ENCODE peak calls at places on chromosomes 5 and 9, in four cellular contexts. T, A, C and Q are unnamed samples.
A peak's percentile ranks its signal among the peaks of the same experiment; 100 is the strongest.

GRCh38 chr5:137487600-137487999 is 11.5 kb downstream of the SPOCK1 start:
- DNase-seq in C (peak; percentile 52), A (no peak), T (no peak), Q (no peak)

GRCh38 chr9:89759563-89759962 is 154.8 kb downstream of the GADD45G start:
- DNase-seq in A (no peak), C (no peak), T (no peak), Q (no peak)

GRCh38 chr5:144566747-144567415 is 396.2 kb downstream of the KCTD16 start:
- DNase-seq in C (no peak), A (no peak), T (no peak), Q (no peak)

GRCh38 chr5:179227196-179227577 is 118.1 kb downstream of the ADAMTS2 start:
- DNase-seq in T (peak; percentile 35), A (no peak), C (no peak), Q (no peak)

GRCh38 chr5:169548315-169548714 is 35.3 kb upstream of the SPDL1 start:
- DNase-seq in A (peak; percentile 48), C (peak; percentile 18), T (no peak), Q (no peak)

GRCh38 chr5:28714887-28715286 is 1676.5 kb upstream of the CDH9 start:
- DNase-seq in C (no peak), A (no peak), T (no peak), Q (no peak)

GRCh38 chr5:118733394-118733793 is 255.0 kb downstream of the DTWD2 start:
- DNase-seq in T (no peak), C (no peak), A (no peak), Q (no peak)

GRCh38 chr9:4563105-4563504 is 72.8 kb downstream of the SLC1A1 start:
- DNase-seq in A (no peak), T (no peak), C (no peak), Q (no peak)

GRCh38 chr9:109143881-109144562 is 23.0 kb downstream of the FRRS1L start:
- DNase-seq in T (no peak), C (no peak), A (peak; percentile 64), Q (no peak)

DNA sequence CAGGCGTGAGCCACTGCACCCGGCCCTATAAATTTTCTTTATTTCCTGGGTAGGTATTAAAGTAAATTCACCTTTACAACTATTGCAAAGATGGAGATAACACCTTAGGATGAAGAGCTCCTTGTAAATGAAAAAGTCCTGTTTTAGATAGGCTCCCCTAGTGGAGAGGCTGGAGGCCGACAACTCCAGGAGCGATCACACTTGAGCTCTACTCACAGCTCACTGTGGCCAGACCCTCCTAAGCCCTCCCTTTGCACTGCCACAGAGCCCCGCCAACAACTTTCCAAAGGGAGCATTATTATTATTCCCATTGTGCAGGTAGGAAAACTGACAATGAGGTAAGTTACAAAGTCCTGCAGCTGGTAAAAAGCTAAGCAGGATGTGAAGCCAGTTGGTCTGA is 139.1 kb upstream of the ERCC6L2 start:
- DNase-seq in C (no peak), A (peak; percentile 16), T (no peak), Q (peak; percentile 20)
- TF ChIP-seq CTCF in C (peak; percentile 40), A (peak; percentile 13), T (peak; percentile 33), Q (peak; percentile 66)

DNA sequence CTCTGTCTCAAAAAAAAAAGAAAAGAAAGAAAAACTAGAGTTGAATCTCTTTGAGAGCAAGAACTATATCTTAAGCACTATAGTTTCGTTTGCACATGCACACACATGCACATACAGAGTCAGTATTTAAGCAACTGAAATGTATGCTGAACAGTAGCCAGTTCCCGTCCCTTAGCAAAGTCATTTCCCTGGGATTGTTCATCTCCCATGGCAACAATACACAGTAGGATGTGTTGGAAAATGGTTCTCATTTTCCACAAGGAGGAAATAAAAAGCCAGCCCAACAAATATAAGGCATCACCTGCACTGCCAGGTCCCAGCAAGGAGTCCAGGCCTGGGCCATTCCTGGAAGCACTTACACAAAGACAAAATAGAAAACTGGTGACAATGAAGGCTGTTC is 4.2 kb upstream of the ZNF346 start:
- DNase-seq in C (no peak), A (no peak), T (no peak), Q (no peak)
- TF ChIP-seq CTCF in C (no peak), A (no peak), T (no peak), Q (no peak)

DNA sequence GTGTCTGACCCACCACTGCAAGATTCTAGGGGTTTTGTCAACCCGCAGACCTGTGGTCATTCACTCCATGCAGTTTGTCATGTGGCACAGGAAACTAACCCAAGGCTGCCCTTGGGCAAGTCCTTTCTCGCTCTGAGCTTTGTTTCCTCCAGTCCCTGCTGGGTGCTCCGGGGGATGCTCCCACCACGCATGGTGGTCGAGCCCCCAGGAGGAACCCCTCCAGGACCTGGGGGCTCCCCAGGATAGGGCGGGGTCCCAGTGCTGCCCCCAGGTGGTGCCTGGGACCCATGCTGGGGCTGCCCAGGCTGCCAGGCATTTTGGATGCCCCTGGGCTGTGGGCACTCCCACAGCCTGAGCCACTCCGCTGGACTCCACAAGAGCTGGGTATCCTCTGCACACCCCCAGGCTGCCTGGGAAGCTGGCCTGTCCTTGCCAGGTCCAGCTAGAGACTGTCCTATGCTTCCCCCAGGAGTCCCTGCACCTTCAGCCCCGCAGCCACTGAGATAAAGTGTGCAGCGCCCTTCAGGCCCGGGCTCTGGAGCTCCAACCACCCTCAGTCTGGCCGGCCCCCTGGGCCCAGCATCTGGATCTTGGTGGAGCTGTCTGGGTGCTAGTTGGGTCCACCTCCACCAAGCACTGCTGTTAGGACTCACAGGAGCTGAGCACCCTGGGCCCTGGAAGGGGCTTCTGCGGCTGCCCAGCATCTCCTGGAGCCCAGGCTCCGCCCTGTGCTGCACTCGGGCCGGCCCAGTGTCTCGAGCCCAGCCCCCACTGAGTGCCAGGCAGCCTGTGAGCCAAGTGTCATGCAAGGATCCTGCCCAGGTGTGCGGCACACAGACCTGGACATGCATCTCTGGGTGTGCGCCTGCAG is 104.3 kb downstream of the PHF2 start:
- DNase-seq in C (no peak), A (no peak), T (peak; percentile 41), Q (peak; percentile 5)
- TF ChIP-seq CTCF in C (peak; percentile 24), A (no peak), T (no peak), Q (peak; percentile 11)

GRCh38 chr9:36137392-36138004 is 965 bp downstream of the GLIPR2 start:
- DNase-seq in C (no peak), T (no peak), A (no peak), Q (no peak)

GRCh38 chr9:36134761-36135505 is 1.6 kb upstream of the GLIPR2 start:
- DNase-seq in C (no peak), A (no peak), T (peak; percentile 12), Q (no peak)

GRCh38 chr9:36136894-36137391 is 410 bp downstream of the GLIPR2 start:
- DNase-seq in T (no peak), A (no peak), C (no peak), Q (no peak)

GRCh38 chr9:36135791-36136276 is 699 bp upstream of the GLIPR2 start:
- DNase-seq in A (no peak), C (no peak), T (peak; percentile 48), Q (no peak)

DNA sequence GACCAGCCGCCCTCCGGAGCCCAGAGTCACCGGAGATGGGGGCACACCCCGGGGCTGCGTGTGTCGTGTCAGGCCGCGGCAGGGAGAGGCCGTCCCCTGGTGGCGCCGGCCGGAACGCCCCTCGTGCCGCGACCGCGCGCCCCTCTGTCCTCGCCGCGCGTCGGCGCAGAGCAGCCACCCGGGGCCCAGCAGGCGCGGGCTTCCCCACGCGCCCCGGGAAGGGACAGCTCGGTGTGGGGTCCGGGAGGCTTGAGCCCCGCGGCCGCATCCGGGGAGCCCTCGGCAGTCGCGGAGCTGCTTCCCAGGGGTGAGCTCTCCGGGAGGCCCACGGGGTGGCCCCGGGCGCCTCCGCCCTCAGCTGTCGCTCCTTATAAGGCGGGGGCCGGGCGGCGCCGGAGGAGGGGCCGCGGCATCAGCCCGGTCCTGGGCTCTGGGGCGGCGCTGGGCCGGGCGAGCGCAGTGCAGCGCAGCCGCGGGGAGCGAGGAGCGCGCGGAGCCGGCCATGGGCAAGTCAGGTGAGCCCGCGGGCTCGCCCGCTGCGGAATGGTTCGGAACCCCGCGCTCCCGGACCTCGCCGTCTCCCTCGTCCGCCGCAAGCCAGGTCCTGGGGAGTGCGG is at the start of gene GLIPR2:
- DNase-seq in T (peak; percentile 86), C (no peak), A (peak; percentile 77), Q (peak; percentile 47)
- TF ChIP-seq CTCF in T (peak; percentile 26), C (no peak), A (no peak), Q (no peak)

DNA sequence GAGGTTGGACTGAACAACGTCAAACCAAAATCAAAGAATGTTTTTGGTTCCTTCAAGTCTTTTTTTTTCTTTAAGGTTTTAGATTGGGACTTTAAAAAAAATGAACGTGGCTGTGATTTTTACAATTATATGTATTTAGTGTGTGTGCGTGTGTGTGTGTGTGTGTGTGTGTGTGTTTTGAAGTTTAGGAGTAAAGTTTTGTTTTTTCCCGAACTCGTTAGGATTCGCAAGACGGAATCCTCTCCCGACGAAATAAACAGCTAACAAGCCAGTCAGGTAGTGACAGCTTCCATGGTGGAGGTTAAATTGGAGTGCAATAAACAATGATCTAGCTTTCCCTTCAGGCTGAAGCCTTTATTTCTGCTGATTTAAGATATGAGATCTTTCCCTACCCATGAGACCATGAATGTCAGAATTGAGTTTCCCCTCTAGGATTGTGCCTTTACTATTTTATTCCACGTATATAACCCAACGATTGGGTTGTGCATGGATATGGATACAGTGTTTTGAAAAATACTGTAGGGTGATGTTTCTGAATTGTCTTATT is 1.2 kb downstream of the KIAA1958 start:
- DNase-seq in T (no peak), C (no peak), A (no peak), Q (no peak)
- TF ChIP-seq CTCF in T (no peak), C (no peak), A (no peak), Q (no peak)

GRCh38 chr9:82911997-82912396 is 150.9 kb downstream of the RASEF start:
- DNase-seq in T (no peak), A (no peak), C (no peak), Q (no peak)

GRCh38 chr9:82912639-82913038 is 150.3 kb downstream of the RASEF start:
- DNase-seq in T (no peak), A (no peak), C (no peak), Q (no peak)
- TF ChIP-seq CTCF in T (peak; percentile 43), A (peak; percentile 26), C (peak; percentile 59), Q (no peak)

DNA sequence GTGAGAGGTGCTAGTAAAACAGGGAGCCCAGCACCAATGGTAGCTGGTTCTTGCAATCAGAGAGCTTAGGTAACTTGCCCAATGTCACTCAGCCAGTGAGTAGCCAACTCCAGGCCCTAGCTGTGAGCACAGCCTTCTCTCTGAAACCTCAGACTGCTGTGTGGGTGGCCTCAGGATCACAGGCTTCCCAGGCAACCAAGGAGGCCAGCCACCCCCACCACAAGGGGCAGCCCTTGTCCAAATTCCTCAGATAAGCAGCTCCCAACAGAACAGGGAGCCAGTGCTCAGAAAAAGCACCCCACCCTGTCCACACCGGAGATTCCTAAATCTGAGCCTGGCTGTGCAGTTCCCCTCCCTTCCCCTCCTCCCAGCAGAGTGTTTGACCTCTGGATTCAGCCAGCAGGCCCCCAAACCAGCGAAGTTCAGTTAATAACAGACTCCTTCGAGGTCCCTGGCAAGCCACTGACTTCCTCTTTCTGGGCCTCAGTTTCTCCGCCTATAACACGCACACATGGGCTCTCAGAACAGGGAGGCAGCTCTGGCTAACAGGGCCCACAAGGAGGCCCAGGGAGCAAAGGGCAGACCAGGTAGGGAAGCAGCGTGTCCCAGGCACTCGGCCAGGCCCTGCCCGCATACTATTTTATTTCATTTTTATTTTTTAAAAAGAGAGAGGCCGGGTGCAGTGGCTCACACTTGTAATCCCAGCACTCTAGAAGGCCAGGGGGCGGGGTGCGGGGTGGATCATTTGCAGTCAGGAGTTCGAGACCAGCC is 2.7 kb downstream of the EEIG1 start:
- DNase-seq in T (peak; percentile 79), A (peak; percentile 57), C (no peak), Q (no peak)
- TF ChIP-seq CTCF in T (peak; percentile 18), A (no peak), C (peak; percentile 11), Q (no peak)